ENCODE peak calls at places on chromosome 21, in ten cellular contexts. X is ovary; T is small intestine; L is AG09309; Z is CD8-positive, alpha-beta memory T cell; W is activated T-cell treated with anti-CD3 and anti-CD28 coated beads, Interleukin-2, amount 50 U/mL, for 1 hour; V is GM03348; F is stimulated activated CD8-positive, alpha-beta memory T cell treated with anti-CD3 and anti-CD28 coated beads, Interleukin-2, amount 100 ng/mL, for 1 hour; B is Calu3; Q is H4. J is an unnamed sample.

GRCh38 chr21:28587748-28588147 is 404.9 kb downstream of the LTN1 start:
- DNase-seq in L (peak; percentile 74), T (no peak), Q (no peak), F (no peak), W (no peak), Z (no peak), X (no peak), V (peak; percentile 42), B (no peak), J (no peak)

GRCh38 chr21:31371715-31372114 is 27.7 kb upstream of the TIAM1 start:
- DNase-seq in L (no peak), V (no peak), Z (no peak), Q (no peak), F (no peak), T (no peak), B (no peak), X (no peak), W (no peak), J (no peak)

GRCh38 chr21:45461369-45461750 is 56.4 kb downstream of the COL18A1 start:
- DNase-seq in V (no peak), L (no peak), T (no peak), F (no peak), B (no peak), Z (no peak), W (no peak), X (no peak), Q (no peak), J (no peak)

GRCh38 chr21:44965251-44966022 is 25.6 kb downstream of the SLX9 start:
- DNase-seq in B (no peak), V (no peak), F (no peak), L (peak; percentile 20), Q (no peak), T (no peak), Z (no peak), X (no peak), W (no peak), J (peak; percentile 76)

GRCh38 chr21:43797415-43797814 is 8.0 kb downstream of the RRP1 start:
- DNase-seq in Q (no peak), T (no peak), X (no peak), Z (no peak), B (no peak), F (no peak), W (no peak), V (no peak), L (no peak), J (no peak)

GRCh38 chr21:36728371-36729111 is 29.6 kb downstream of the SIM2 start:
- DNase-seq in F (no peak), X (no peak), W (no peak), B (no peak), V (no peak), Q (no peak), T (no peak), L (no peak), Z (no peak), J (no peak)

GRCh38 chr21:36126621-36127110 is 8.2 kb upstream of the CBR3 start:
- DNase-seq in Q (no peak), X (no peak), W (no peak), L (no peak), B (no peak), V (no peak), Z (no peak), T (no peak), F (no peak), J (no peak)

GRCh38 chr21:16605588-16605987 is 875.8 kb downstream of the USP25 start:
- DNase-seq in F (no peak), Z (no peak), Q (no peak), T (no peak), L (no peak), W (no peak), B (no peak), X (no peak), V (no peak), J (no peak)

GRCh38 chr21:45970674-45971486 is 10.7 kb upstream of the COL6A1 start:
- DNase-seq in Z (peak; percentile 42), W (peak; percentile 65), V (peak; percentile 88), B (peak; percentile 68), F (peak; percentile 42), X (peak; percentile 84), T (no peak), L (no peak), Q (peak; percentile 49), J (no peak)

GRCh38 chr21:27688773-27689172 is 721.9 kb upstream of the ADAMTS5 start:
- DNase-seq in F (no peak), Z (no peak), V (no peak), B (no peak), X (no peak), W (no peak), L (no peak), T (no peak), Q (no peak), J (no peak)